ENCODE peak calls at places on chromosomes 6 and 20, in six cellular contexts. B is H9, U is mesenchymal stem cell, X is IMR-90, M is trophoblast cell, H is H1. W is an unnamed sample. For H3K4me1, the result is how much of the 10 kb centered on the place peaks cover.

GRCh38 chr6:167907837-167908681 is 81.3 kb downstream of the AFDN start:
- DNase-seq in B (no peak), U (peak), X (peak), M (peak), H (no peak), W (no peak)

GRCh38 chr20:57672164-57672563 is 37.7 kb downstream of the PMEPA1 start:
- DNase-seq in B (no peak), U (no peak), X (peak), M (no peak), H (no peak), W (no peak)

GRCh38 chr6:4957521-4958231 is 46.2 kb downstream of the RPP40 start:
- DNase-seq in B (peak), U (peak), X (no peak), M (peak), H (no peak), W (no peak)

GRCh38 chr20:19683168-19683567 is 74.9 kb upstream of the RIN2 start:
- DNase-seq in B (no peak), U (no peak), X (no peak), M (no peak), H (no peak), W (no peak)

GRCh38 chr6:100461273-100461919 is 3.3 kb downstream of the SIM1 start:
- DNase-seq in B (peak), U (peak), X (no peak), M (no peak), H (no peak), W (peak)

GRCh38 chr6:97524846-97525245 is 241.8 kb upstream of the MMS22L start:
- DNase-seq in B (peak), U (no peak), X (no peak), M (no peak), H (peak), W (peak)

GRCh38 chr20:36804425-36804824 is 30.9 kb upstream of the DSN1 start:
- DNase-seq in B (no peak), U (no peak), X (no peak), M (no peak), H (no peak), W (no peak)

GRCh38 chr20:25071722-25072121 is 10.2 kb downstream of the VSX1 start:
- DNase-seq in B (peak), U (no peak), X (no peak), M (no peak), H (no peak), W (no peak)

GRCh38 chr20:53660078-53660909 is 66.7 kb upstream of the ZNF217 start:
- DNase-seq in B (peak), U (peak), X (peak), M (no peak), H (no peak), W (no peak)

GRCh38 chr6:4125500-4125899 is 9.9 kb downstream of the ECI2 start:
- DNase-seq in B (no peak), U (no peak), X (peak), M (peak), H (no peak), W (no peak)

GRCh38 chr6:128337619-128338018 is 182.8 kb downstream of the PTPRK start:
- DNase-seq in B (no peak), U (no peak), X (peak), M (no peak), H (no peak), W (no peak)

GRCh38 chr6:100721256-100721655 is 159.9 kb downstream of the ASCC3 start:
- DNase-seq in B (no peak), U (no peak), X (peak), M (peak), H (no peak), W (no peak)

GRCh38 chr20:51512645-51513044 is 29.9 kb downstream of the NFATC2 start:
- DNase-seq in B (no peak), U (no peak), X (no peak), M (no peak), H (no peak), W (no peak)

GRCh38 chr6:34526992-34527728 is 29.0 kb downstream of the SPDEF start:
- DNase-seq in B (peak), U (peak), X (peak), M (peak), H (peak), W (peak)

GRCh38 chr6:135097172-135097571 is 42.5 kb upstream of the HBS1L start:
- DNase-seq in B (no peak), U (no peak), X (no peak), M (no peak), H (no peak), W (no peak)

GRCh38 chr6:110949679-110950285 is 8.7 kb upstream of the GTF3C6 start:
- DNase-seq in B (no peak), U (peak), X (peak), M (no peak), H (no peak), W (no peak)

GRCh38 chr6:134853111-134854055 is 96.5 kb downstream of the ALDH8A1 start:
- DNase-seq in B (no peak), U (no peak), X (peak), M (no peak), H (no peak), W (no peak)

GRCh38 chr20:37233471-37234253 is 28.0 kb downstream of the GHRH start:
- DNase-seq in B (no peak), U (no peak), X (no peak), M (peak), H (no peak), W (no peak)

GRCh38 chr6:1022719-1023118 is 289.2 kb upstream of the FOXQ1 start:
- DNase-seq in B (no peak), U (no peak), X (no peak), M (no peak), H (no peak), W (no peak)

GRCh38 chr6:48626421-48626820 is 515.4 kb upstream of the PTCHD4 start:
- DNase-seq in B (no peak), U (no peak), X (no peak), M (no peak), H (no peak), W (no peak)

GRCh38 chr6:68575765-68576439 is 59.2 kb upstream of the ADGRB3 start:
- DNase-seq in B (peak), U (no peak), X (no peak), M (no peak), H (no peak), W (no peak)

GRCh38 chr20:33181482-33182093 is 13.6 kb downstream of the BPIFA2 start:
- DNase-seq in B (peak), U (no peak), X (no peak), M (no peak), H (no peak), W (no peak)

GRCh38 chr20:16387661-16388060 is 185.6 kb downstream of the KIF16B start:
- DNase-seq in B (no peak), U (no peak), X (no peak), M (no peak), H (no peak), W (no peak)

GRCh38 chr6:33609444-33610034 is 11.6 kb upstream of the ITPR3 start:
- DNase-seq in B (no peak), U (no peak), X (peak), M (no peak), H (no peak), W (no peak)

GRCh38 chr6:38349795-38350194 is 289.9 kb downstream of the BTBD9 start:
- DNase-seq in B (no peak), U (peak), X (peak), M (no peak), H (no peak), W (no peak)

GRCh38 chr6:43275782-43276179 is 22.3 kb upstream of the SLC22A7 start:
- DNase-seq in B (no peak), U (no peak), X (no peak), M (no peak), H (no peak), W (no peak)

GRCh38 chr6:134379086-134379485 is 61.2 kb upstream of the SGK1 start:
- DNase-seq in B (peak), U (no peak), X (no peak), M (peak), H (peak), W (no peak)

GRCh38 chr20:47973519-47974233 is 188.4 kb upstream of the SULF2 start:
- DNase-seq in B (peak), U (no peak), X (no peak), M (no peak), H (peak), W (peak)

GRCh38 chr6:88120635-88121034 is 45.5 kb downstream of the CNR1 start:
- DNase-seq in B (no peak), U (no peak), X (no peak), M (no peak), H (no peak), W (no peak)

GRCh38 chr6:3455490-3456394 is 1.1 kb downstream of the SLC22A23 start:
- DNase-seq in B (peak), U (no peak), X (no peak), M (no peak), H (no peak), W (no peak)

GRCh38 chr6:15256538-15257222 is 10.8 kb downstream of the JARID2 start:
- DNase-seq in B (no peak), U (no peak), X (no peak), M (no peak), H (no peak), W (no peak)
- H3K4me1 ChIP-seq in B (under half), U (under half), X (under half), M (under half), H (under half), W (under half)

GRCh38 chr6:22952076-22952475 is 382.7 kb downstream of the HDGFL1 start:
- DNase-seq in B (no peak), U (no peak), X (peak), M (no peak), H (no peak), W (no peak)
- H4K91ac ChIP-seq in B (no peak), U (no peak), X (no peak), M (no peak), H (no peak), W (no peak)

GRCh38 chr6:89792881-89793280 is 26.7 kb downstream of the MDN1 start:
- DNase-seq in B (peak), U (peak), X (peak), M (peak), H (no peak), W (no peak)

GRCh38 chr6:89790403-89790802 is 29.2 kb downstream of the MDN1 start:
- DNase-seq in B (no peak), U (no peak), X (no peak), M (no peak), H (no peak), W (no peak)

GRCh38 chr6:89789980-89790379 is 29.6 kb downstream of the MDN1 start:
- DNase-seq in B (no peak), U (no peak), X (no peak), M (no peak), H (no peak), W (no peak)

GRCh38 chr6:89794324-89794723 is 25.3 kb downstream of the MDN1 start:
- DNase-seq in B (no peak), U (no peak), X (no peak), M (no peak), H (no peak), W (no peak)

GRCh38 chr6:89793586-89793985 is 26.0 kb downstream of the MDN1 start:
- DNase-seq in B (no peak), U (no peak), X (no peak), M (no peak), H (no peak), W (no peak)
- H3K4me1 ChIP-seq in B (under half), U (under half), X (under half), M (under half), H (under half), W (under half)

DNA sequence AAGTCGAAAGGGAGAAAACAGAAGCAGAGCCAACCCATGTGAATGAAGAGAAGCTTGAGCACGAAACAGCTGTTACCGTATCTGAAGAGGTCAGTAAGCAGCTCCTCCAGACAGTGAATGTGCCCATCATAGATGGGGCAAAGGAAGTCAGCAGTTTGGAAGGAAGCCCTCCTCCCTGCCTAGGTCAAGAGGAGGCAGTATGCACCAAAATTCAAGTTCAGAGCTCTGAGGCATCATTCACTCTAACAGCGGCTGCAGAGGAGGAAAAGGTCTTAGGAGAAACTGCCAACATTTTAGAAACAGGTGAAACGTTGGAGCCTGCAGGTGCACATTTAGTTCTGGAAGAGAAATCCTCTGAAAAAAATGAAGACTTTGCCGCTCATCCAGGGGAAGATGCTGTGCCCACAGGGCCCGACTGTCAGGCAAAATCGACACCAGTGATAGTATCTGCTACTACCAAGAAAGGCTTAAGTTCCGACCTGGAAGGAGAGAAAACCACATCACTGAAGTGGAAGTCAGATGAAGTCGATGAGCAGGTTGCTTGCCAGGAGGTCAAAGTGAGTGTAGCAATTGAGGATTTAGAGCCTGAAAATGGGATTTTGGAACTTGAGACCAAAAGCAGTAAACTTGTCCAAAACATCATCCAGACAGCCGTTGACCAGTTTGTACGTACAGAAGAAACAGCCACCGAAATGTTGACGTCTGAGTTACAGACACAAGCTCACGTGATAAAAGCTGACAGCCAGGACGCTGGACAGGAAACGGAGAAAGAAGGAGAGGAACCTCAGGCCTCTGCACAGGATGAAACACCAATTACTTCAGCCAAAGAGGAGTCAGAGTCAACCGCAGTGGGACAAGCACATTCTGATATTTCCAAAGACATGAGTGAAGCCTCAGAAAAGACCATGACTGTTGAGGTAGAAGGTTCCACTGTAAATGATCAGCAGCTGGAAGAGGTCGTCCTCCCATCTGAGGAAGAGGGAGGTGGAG is 38.7 kb downstream of the ZBTB2 start:
- DNase-seq in B (no peak), U (no peak), X (no peak), M (no peak), H (no peak), W (no peak)
- H4K91ac ChIP-seq in B (no peak), U (no peak), X (no peak), M (no peak), H (no peak), W (no peak)

DNA sequence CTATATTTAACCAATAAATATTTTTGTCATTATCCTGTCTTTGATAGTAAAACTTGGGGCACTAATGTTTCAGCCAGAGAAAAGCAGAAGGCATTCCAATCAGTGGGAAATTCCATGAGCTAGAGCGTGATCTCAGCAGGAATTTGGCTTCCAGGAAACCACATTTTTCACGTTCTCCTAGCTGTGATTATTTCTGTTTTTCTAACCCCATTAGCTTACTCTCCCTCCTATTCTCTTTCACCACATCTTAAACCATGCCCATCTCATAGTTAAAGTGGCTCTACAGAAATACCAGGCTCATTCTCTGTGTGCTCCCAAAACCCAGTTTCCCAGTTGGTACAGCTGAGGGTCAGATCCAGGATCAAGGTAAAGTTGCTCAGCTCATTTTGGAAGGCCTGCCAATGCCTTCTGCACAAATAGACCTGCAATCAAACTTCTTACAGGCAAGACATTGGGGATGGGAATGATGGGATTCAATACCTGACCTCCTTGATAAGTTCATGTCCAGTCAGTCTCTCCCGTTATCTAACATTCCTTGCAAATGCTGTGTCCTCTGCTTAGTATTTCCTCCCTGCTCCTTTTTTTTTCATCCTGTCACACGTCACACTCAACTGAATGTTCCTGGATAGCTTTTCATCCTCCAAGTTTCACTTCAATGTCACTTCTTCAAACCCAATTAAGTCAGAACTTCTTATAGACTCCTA is 33.1 kb upstream of the TMEM30A start:
- DNase-seq in B (no peak), U (peak), X (peak), M (no peak), H (no peak), W (no peak)
- H3K4me1 ChIP-seq in B (under half), U (under half), X (under half), M (under half), H (under half), W (under half)

W was measured in neuronal stem cell.